ENCODE peak calls at places on chromosome 14, in eight cellular contexts. U, L, C, S, R, Z, H and B are unnamed samples.
A peak's percentile ranks its signal among the peaks of the same experiment; 100 is the strongest.

GRCh38 chr14:72318648-72319047 is 386.4 kb downstream of the RGS6 start:
- DNase-seq in L (no peak), Z (no peak), U (peak; percentile 4), C (no peak), H (no peak), R (no peak), S (no peak), B (no peak)

GRCh38 chr14:22296088-22296487 is 292.9 kb downstream of the DAD1 start:
- DNase-seq in R (no peak), L (no peak), Z (no peak), C (no peak), U (no peak), H (no peak), S (no peak), B (no peak)

GRCh38 chr14:92511472-92512247 is 1.9 kb upstream of the RIN3 start:
- DNase-seq in H (no peak), C (no peak), U (peak; percentile 92), Z (peak; percentile 96), R (peak; percentile 94), S (no peak), L (peak; percentile 92), B (peak; percentile 96)

GRCh38 chr14:90583427-90583826 is 186.6 kb downstream of the CALM1 start:
- DNase-seq in U (no peak), R (no peak), H (no peak), L (no peak), S (no peak), Z (no peak), C (no peak), B (no peak)

GRCh38 chr14:99930420-99931274 is 134.6 kb upstream of the EVL start:
- DNase-seq in C (no peak), U (no peak), H (no peak), Z (peak; percentile 51), L (peak; percentile 10), S (no peak), R (no peak), B (no peak)

GRCh38 chr14:33647385-33647786 is 303.5 kb downstream of the EGLN3 start:
- DNase-seq in C (no peak), H (no peak), U (peak; percentile 20), L (peak; percentile 91), R (peak; percentile 93), Z (peak; percentile 99), S (no peak), B (peak; percentile 7)

GRCh38 chr14:69237584-69237983 is 22.4 kb upstream of the GALNT16 start:
- DNase-seq in Z (no peak), R (no peak), U (no peak), L (no peak), S (no peak), C (no peak), H (no peak), B (no peak)

GRCh38 chr14:29030970-29031369 is 264.4 kb downstream of the FOXG1 start:
- DNase-seq in C (no peak), H (no peak), L (no peak), U (no peak), R (no peak), Z (no peak), S (no peak), B (no peak)

GRCh38 chr14:22848391-22849164 is 12.2 kb downstream of the MMP14 start:
- DNase-seq in U (no peak), R (peak; percentile 63), H (no peak), C (peak; percentile 26), Z (peak; percentile 98), S (no peak), L (peak; percentile 98), B (peak; percentile 65)